ENCODE peak calls at places on chromosomes 5 and 9, in four cellular contexts. R is CD4-positive, alpha-beta T cell; Q is adrenal gland; W is NCI-H510A treated with DMSO at 0.1 percent for 48 hours. O is an unnamed sample.
A peak's percentile ranks its signal among the peaks of the same experiment; 100 is the strongest.

GRCh38 chr9:9556865-9557803 is 1055.7 kb downstream of the PTPRD start:
- DNase-seq in W (no peak), R (no peak), Q (no peak), O (no peak)

GRCh38 chr5:80713640-80714039 is 58.9 kb upstream of the DHFR start:
- DNase-seq in Q (no peak), W (no peak), R (no peak), O (no peak)

GRCh38 chr9:125743687-125744428 is 3.3 kb upstream of the PBX3 start:
- DNase-seq in W (no peak), R (no peak), Q (no peak), O (no peak)

GRCh38 chr5:10399839-10400238 is 41.8 kb upstream of the ROPN1L start:
- DNase-seq in W (no peak), Q (no peak), R (no peak), O (no peak)

GRCh38 chr5:59923465-59923864 is 29.9 kb upstream of the PDE4D start:
- DNase-seq in R (no peak), W (no peak), Q (peak; percentile 15), O (no peak)

GRCh38 chr5:129135633-129136032 is 41.1 kb downstream of the ISOC1 start:
- DNase-seq in R (no peak), Q (no peak), W (no peak), O (no peak)

GRCh38 chr9:4669890-4670289 is 3.6 kb upstream of the SPATA6L start:
- DNase-seq in W (no peak), R (no peak), Q (no peak), O (no peak)

GRCh38 chr9:115250646-115251045 is 132.7 kb upstream of the TNC start:
- DNase-seq in Q (no peak), W (no peak), R (no peak), O (no peak)

GRCh38 chr5:157280927-157281326 is 15.0 kb downstream of the CYFIP2 start:
- DNase-seq in W (no peak), Q (no peak), R (no peak), O (no peak)